ENCODE peak calls at places on chromosomes 13 and 19, in four cellular contexts. H is AG04450, T is fibroblast of lung, C is heart right ventricle. L is an unnamed sample.

GRCh38 chr19:11698231-11698630 is 40.5 kb downstream of the ZNF823 start:
- DNase-seq in H (no peak), T (no peak), C (no peak), L (no peak)

GRCh38 chr19:45428385-45429231 is 4.9 kb upstream of the ERCC1 start:
- DNase-seq in H (no peak), T (peak; percentile 42), C (peak; percentile 76), L (peak; percentile 62)

GRCh38 chr13:48505597-48506091 is 27.2 kb downstream of the RCBTB2 start:
- DNase-seq in H (peak; percentile 8), T (peak; percentile 52), C (peak; percentile 68), L (peak; percentile 45)

GRCh38 chr19:23771761-23772667 is 13.3 kb upstream of the ZNF681 start:
- DNase-seq in H (no peak), T (no peak), C (no peak), L (no peak)

GRCh38 chr19:17479325-17479791 is 9.0 kb downstream of the SLC27A1 start:
- DNase-seq in H (no peak), T (peak; percentile 40), C (no peak), L (peak; percentile 86)

GRCh38 chr13:25329706-25330105 is 28.3 kb downstream of the NUP58 start:
- DNase-seq in H (no peak), T (peak; percentile 44), C (no peak), L (peak; percentile 71)

GRCh38 chr13:44268965-44269364 is 104.7 kb upstream of the SERP2 start:
- DNase-seq in H (no peak), T (no peak), C (no peak), L (no peak)

GRCh38 chr19:16366056-16366432 is 41.4 kb downstream of the KLF2 start:
- DNase-seq in H (no peak), T (no peak), C (no peak), L (no peak)

GRCh38 chr13:93861818-93862217 is 617.7 kb downstream of the DCT start:
- DNase-seq in H (peak; percentile 24), T (peak; percentile 71), C (no peak), L (peak; percentile 87)

GRCh38 chr13:78409172-78409571 is 194.2 kb downstream of the POU4F1 start:
- DNase-seq in H (no peak), T (no peak), C (no peak), L (no peak)

GRCh38 chr13:50847501-50847900 is 4.0 kb upstream of the DLEU7 start:
- DNase-seq in H (no peak), T (no peak), C (no peak), L (no peak)

GRCh38 chr13:102687520-102687919 is 7.3 kb downstream of the METTL21C start:
- DNase-seq in H (no peak), T (no peak), C (no peak), L (no peak)

GRCh38 chr19:58409010-58409790 is 751 bp downstream of the ZNF584 start:
- DNase-seq in H (no peak), T (no peak), C (no peak), L (peak; percentile 36)

GRCh38 chr19:42281175-42282035 is 12.4 kb downstream of the CIC start:
- DNase-seq in H (no peak), T (peak; percentile 65), C (peak; percentile 85), L (peak; percentile 22)

GRCh38 chr19:47560999-47561398 is 11.9 kb downstream of the ZNF541 start:
- DNase-seq in H (no peak), T (no peak), C (no peak), L (no peak)

GRCh38 chr13:92187378-92187989 is 789.1 kb downstream of the GPC5 start:
- DNase-seq in H (no peak), T (peak; percentile 62), C (no peak), L (peak; percentile 63)

GRCh38 chr13:93640452-93640851 is 413.8 kb downstream of the GPC6 start:
- DNase-seq in H (no peak), T (no peak), C (no peak), L (no peak)

GRCh38 chr19:39401549-39402416 is 4.9 kb upstream of the ZFP36 start:
- DNase-seq in H (no peak), T (peak; percentile 82), C (peak; percentile 50), L (peak; percentile 88)

GRCh38 chr19:17303167-17303939 is at the start of gene ABHD8:
- DNase-seq in H (peak; percentile 90), T (peak; percentile 96), C (peak; percentile 96), L (peak; percentile 97)

GRCh38 chr13:27339299-27339698 is 68.7 kb downstream of the RASL11A start:
- DNase-seq in H (no peak), T (peak; percentile 61), C (no peak), L (peak; percentile 52)

GRCh38 chr13:110722971-110723370 is 9.5 kb downstream of the ING1 start:
- DNase-seq in H (no peak), T (no peak), C (no peak), L (no peak)

GRCh38 chr13:41587490-41587889 is 130.1 kb downstream of the RGCC start:
- DNase-seq in H (no peak), T (no peak), C (no peak), L (no peak)

GRCh38 chr13:26784704-26785639 is 24.4 kb upstream of the GPR12 start:
- DNase-seq in H (no peak), T (no peak), C (no peak), L (no peak)

GRCh38 chr13:81686877-81687276 is 1346.0 kb upstream of the SPRY2 start:
- DNase-seq in H (no peak), T (peak; percentile 1), C (no peak), L (no peak)

GRCh38 chr19:3852614-3853254 is 16.1 kb downstream of the ZFR2 start:
- DNase-seq in H (no peak), T (peak; percentile 83), C (peak; percentile 8), L (peak; percentile 79)

GRCh38 chr13:34044041-34044440 is 226.1 kb downstream of the RFC3 start:
- DNase-seq in H (no peak), T (no peak), C (no peak), L (peak; percentile 6)

GRCh38 chr19:10079031-10079453 is 7.1 kb upstream of the SHFL start:
- DNase-seq in H (no peak), T (no peak), C (no peak), L (no peak)
- TF ChIP-seq CTCF in H (no peak), T (no peak), C (no peak), L (no peak)

DNA sequence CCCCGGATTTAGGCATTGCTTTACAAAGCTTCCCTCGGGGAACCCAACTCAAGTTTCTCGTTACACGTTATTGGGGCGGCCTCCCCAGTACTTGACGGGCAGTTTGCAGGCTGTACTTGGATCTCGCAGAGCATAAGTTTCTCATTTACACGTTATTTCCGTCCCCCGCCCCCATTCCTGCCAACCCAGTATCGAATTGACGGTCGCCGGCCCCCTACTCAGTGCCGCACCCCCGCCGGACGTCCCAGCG is 525 bp downstream of the SMG9 start:
- DNase-seq in H (no peak), T (no peak), C (no peak), L (no peak)
- H3K4me3 ChIP-seq in H (peak overlapping the region; percentile 88), T (peak overlapping the region; percentile 88), C (peak overlapping the region; percentile 79), L (peak overlapping the region; percentile 93)

GRCh38 chr13:32415019-32415418 is 12.9 kb downstream of the N4BP2L1 start:
- DNase-seq in H (no peak), T (no peak), C (no peak), L (peak; percentile 36)
- TF ChIP-seq CTCF in H (peak; percentile 61), T (peak; percentile 54), C (peak; percentile 36), L (peak; percentile 82)

GRCh38 chr19:18894254-18895037 is 1.5 kb downstream of the CERS1 start:
- DNase-seq in H (no peak), T (peak; percentile 55), C (no peak), L (peak; percentile 42)
- H3K4me3 ChIP-seq in H (peak overlapping the region; percentile 55), T (no peak overlapping the region), C (peak overlapping the region; percentile 58), L (no peak overlapping the region)

DNA sequence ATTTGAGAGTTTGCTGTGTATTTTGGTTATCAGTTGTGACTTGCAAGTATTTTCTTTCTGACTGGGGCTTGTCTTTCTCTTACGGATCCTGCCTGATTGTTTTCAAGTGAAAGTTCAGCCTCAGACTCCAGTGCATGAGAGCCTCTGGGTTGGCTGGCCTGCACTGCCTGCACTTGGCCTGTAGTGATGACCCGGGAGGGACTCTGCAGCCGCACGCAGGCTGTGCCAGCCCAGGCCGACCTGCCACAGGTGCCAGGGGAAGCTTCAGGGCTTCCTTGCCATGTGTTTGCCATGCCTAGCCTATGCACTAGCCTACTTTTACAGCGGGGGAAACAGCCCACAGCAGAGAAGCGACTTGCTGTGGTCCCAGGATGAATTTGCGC is 77.0 kb downstream of the KDM4B start:
- DNase-seq in H (no peak), T (no peak), C (no peak), L (no peak)
- TF ChIP-seq CTCF in H (no peak), T (no peak), C (no peak), L (no peak)

DNA sequence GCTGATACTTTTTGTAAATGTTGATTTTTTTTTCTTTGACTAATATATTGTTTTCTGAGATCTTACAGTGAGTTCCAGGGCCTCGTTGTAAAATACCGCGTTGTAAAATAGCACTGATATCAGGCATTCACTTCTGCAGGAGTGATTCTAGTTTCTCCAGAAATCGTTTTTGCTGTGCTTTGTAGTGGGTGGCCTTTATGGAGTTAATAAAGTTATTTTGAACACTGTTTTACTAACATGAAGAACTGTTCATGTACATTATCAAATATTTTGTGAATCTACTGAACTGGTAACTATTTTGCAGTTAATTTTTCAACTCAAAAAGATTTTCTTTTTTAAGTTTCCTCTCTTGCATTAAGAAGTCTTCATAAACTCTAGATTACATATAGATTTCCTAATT is 985 bp upstream of the ZNF266 start:
- DNase-seq in H (no peak), T (no peak), C (no peak), L (no peak)
- H3K4me3 ChIP-seq in H (peak overlapping the region; percentile 72), T (peak overlapping the region; percentile 90), C (peak overlapping the region; percentile 88), L (no peak overlapping the region)

L was measured in cardiac fibroblast.